ENCODE peak calls at places on chromosomes 13 and 19, in eight cellular contexts. One of them, this sample, is unnamed.

GRCh38 chr13:36919833-36920611 is at the start of gene SMAD9:
- DNase-seq in dorsolateral prefrontal cortex: peak; percentile 67
- DNase-seq in fibroblast of lung: peak; percentile 69
- DNase-seq in astrocyte: peak; percentile 41
- DNase-seq in pancreas: peak; percentile 59
- DNase-seq in upper lobe of right lung: peak; percentile 91
- DNase-seq in CD8-positive, alpha-beta T cell: no peak
- DNase-seq in testis: peak; percentile 86
- DNase-seq in this sample: peak; percentile 60

GRCh38 chr13:52899206-52899605 is 50.8 kb upstream of the PCDH8 start:
- DNase-seq in pancreas: no peak
- DNase-seq in astrocyte: no peak
- DNase-seq in fibroblast of lung: no peak
- DNase-seq in CD8-positive, alpha-beta T cell: no peak
- DNase-seq in upper lobe of right lung: no peak
- DNase-seq in testis: no peak
- DNase-seq in dorsolateral prefrontal cortex: no peak
- DNase-seq in this sample: no peak

GRCh38 chr19:28985201-28985600 is 227.8 kb downstream of the UQCRFS1 start:
- DNase-seq in testis: no peak
- DNase-seq in upper lobe of right lung: no peak
- DNase-seq in astrocyte: no peak
- DNase-seq in pancreas: no peak
- DNase-seq in fibroblast of lung: no peak
- DNase-seq in CD8-positive, alpha-beta T cell: no peak
- DNase-seq in dorsolateral prefrontal cortex: no peak
- DNase-seq in this sample: no peak

GRCh38 chr13:51784097-51784496 is 19.9 kb downstream of the DHRS12 start:
- DNase-seq in dorsolateral prefrontal cortex: no peak
- DNase-seq in CD8-positive, alpha-beta T cell: no peak
- DNase-seq in fibroblast of lung: no peak
- DNase-seq in astrocyte: no peak
- DNase-seq in pancreas: no peak
- DNase-seq in upper lobe of right lung: no peak
- DNase-seq in testis: no peak
- DNase-seq in this sample: no peak

GRCh38 chr13:41859555-41859954 is 101.4 kb downstream of the VWA8 start:
- DNase-seq in testis: no peak
- DNase-seq in fibroblast of lung: no peak
- DNase-seq in pancreas: no peak
- DNase-seq in CD8-positive, alpha-beta T cell: no peak
- DNase-seq in dorsolateral prefrontal cortex: no peak
- DNase-seq in astrocyte: no peak
- DNase-seq in upper lobe of right lung: no peak
- DNase-seq in this sample: no peak

GRCh38 chr19:1076951-1077350 is 10.0 kb downstream of the ARHGAP45 start:
- DNase-seq in dorsolateral prefrontal cortex: no peak
- DNase-seq in upper lobe of right lung: peak; percentile 88
- DNase-seq in pancreas: no peak
- DNase-seq in astrocyte: no peak
- DNase-seq in fibroblast of lung: no peak
- DNase-seq in CD8-positive, alpha-beta T cell: peak; percentile 90
- DNase-seq in testis: no peak
- DNase-seq in this sample: no peak

GRCh38 chr13:44668707-44669106 is 92.6 kb upstream of the TSC22D1 start:
- DNase-seq in testis: no peak
- DNase-seq in astrocyte: peak; percentile 55
- DNase-seq in dorsolateral prefrontal cortex: no peak
- DNase-seq in pancreas: no peak
- DNase-seq in upper lobe of right lung: no peak
- DNase-seq in fibroblast of lung: peak; percentile 63
- DNase-seq in CD8-positive, alpha-beta T cell: no peak
- DNase-seq in this sample: no peak

GRCh38 chr19:2249880-2250764 is 999 bp downstream of the AMH start:
- DNase-seq in upper lobe of right lung: no peak
- DNase-seq in CD8-positive, alpha-beta T cell: no peak
- DNase-seq in astrocyte: no peak
- DNase-seq in dorsolateral prefrontal cortex: no peak
- DNase-seq in pancreas: no peak
- DNase-seq in testis: no peak
- DNase-seq in fibroblast of lung: no peak
- DNase-seq in this sample: no peak

GRCh38 chr13:50826035-50826434 is 17.5 kb downstream of the DLEU7 start:
- DNase-seq in fibroblast of lung: no peak
- DNase-seq in pancreas: no peak
- DNase-seq in dorsolateral prefrontal cortex: no peak
- DNase-seq in testis: no peak
- DNase-seq in upper lobe of right lung: no peak
- DNase-seq in astrocyte: no peak
- DNase-seq in CD8-positive, alpha-beta T cell: no peak
- DNase-seq in this sample: no peak

GRCh38 chr13:83065136-83065535 is 817.1 kb downstream of the SLITRK1 start:
- DNase-seq in testis: peak; percentile 77
- DNase-seq in astrocyte: peak; percentile 86
- DNase-seq in pancreas: peak; percentile 15
- DNase-seq in dorsolateral prefrontal cortex: no peak
- DNase-seq in upper lobe of right lung: no peak
- DNase-seq in fibroblast of lung: peak; percentile 86
- DNase-seq in CD8-positive, alpha-beta T cell: no peak
- DNase-seq in this sample: no peak

GRCh38 chr13:73428137-73428536 is 369.3 kb downstream of the KLF5 start:
- DNase-seq in dorsolateral prefrontal cortex: no peak
- DNase-seq in CD8-positive, alpha-beta T cell: no peak
- DNase-seq in testis: no peak
- DNase-seq in fibroblast of lung: peak; percentile 96
- DNase-seq in pancreas: no peak
- DNase-seq in astrocyte: peak; percentile 94
- DNase-seq in upper lobe of right lung: no peak
- DNase-seq in this sample: no peak

GRCh38 chr13:84896128-84896527 is 903.1 kb downstream of the SLITRK6 start:
- DNase-seq in astrocyte: peak; percentile 18
- DNase-seq in pancreas: no peak
- DNase-seq in fibroblast of lung: peak; percentile 34
- DNase-seq in testis: peak; percentile 25
- DNase-seq in dorsolateral prefrontal cortex: no peak
- DNase-seq in CD8-positive, alpha-beta T cell: no peak
- DNase-seq in upper lobe of right lung: no peak
- DNase-seq in this sample: peak; percentile 66

GRCh38 chr13:100235311-100235901 is 146.5 kb downstream of the PCCA start:
- DNase-seq in testis: no peak
- DNase-seq in fibroblast of lung: peak; percentile 43
- DNase-seq in pancreas: no peak
- DNase-seq in dorsolateral prefrontal cortex: no peak
- DNase-seq in CD8-positive, alpha-beta T cell: no peak
- DNase-seq in astrocyte: peak; percentile 24
- DNase-seq in upper lobe of right lung: no peak
- DNase-seq in this sample: peak; percentile 40

GRCh38 chr13:106349080-106349841 is 186.2 kb downstream of the EFNB2 start:
- DNase-seq in testis: peak; percentile 28
- DNase-seq in dorsolateral prefrontal cortex: no peak
- DNase-seq in fibroblast of lung: peak; percentile 71
- DNase-seq in CD8-positive, alpha-beta T cell: no peak
- DNase-seq in astrocyte: peak; percentile 57
- DNase-seq in pancreas: no peak
- DNase-seq in upper lobe of right lung: peak; percentile 69
- DNase-seq in this sample: no peak

GRCh38 chr19:3186377-3186688 is 603 bp downstream of the NCLN start:
- DNase-seq in pancreas: no peak
- DNase-seq in dorsolateral prefrontal cortex: no peak
- DNase-seq in astrocyte: no peak
- DNase-seq in fibroblast of lung: no peak
- DNase-seq in CD8-positive, alpha-beta T cell: peak; percentile 14
- DNase-seq in testis: no peak
- DNase-seq in upper lobe of right lung: peak; percentile 76
- DNase-seq in this sample: no peak

GRCh38 chr13:27183561-27184147 is 12.0 kb upstream of the USP12 start:
- DNase-seq in CD8-positive, alpha-beta T cell: no peak
- DNase-seq in dorsolateral prefrontal cortex: no peak
- DNase-seq in pancreas: peak; percentile 14
- DNase-seq in astrocyte: no peak
- DNase-seq in upper lobe of right lung: no peak
- DNase-seq in fibroblast of lung: peak; percentile 48
- DNase-seq in testis: no peak
- DNase-seq in this sample: peak; percentile 54

GRCh38 chr13:90792335-90792734 is 555.2 kb upstream of the MIR17HG start:
- DNase-seq in dorsolateral prefrontal cortex: no peak
- DNase-seq in upper lobe of right lung: no peak
- DNase-seq in CD8-positive, alpha-beta T cell: no peak
- DNase-seq in pancreas: no peak
- DNase-seq in astrocyte: peak; percentile 6
- DNase-seq in testis: no peak
- DNase-seq in fibroblast of lung: peak; percentile 30
- DNase-seq in this sample: no peak

GRCh38 chr19:54556194-54556593 is 17.4 kb upstream of the LILRA2 start:
- DNase-seq in pancreas: no peak
- DNase-seq in CD8-positive, alpha-beta T cell: no peak
- DNase-seq in testis: no peak
- DNase-seq in astrocyte: no peak
- DNase-seq in fibroblast of lung: no peak
- DNase-seq in dorsolateral prefrontal cortex: no peak
- DNase-seq in upper lobe of right lung: no peak
- DNase-seq in this sample: no peak

GRCh38 chr13:91017031-91017668 is 330.3 kb upstream of the MIR17HG start:
- DNase-seq in upper lobe of right lung: peak; percentile 41
- DNase-seq in fibroblast of lung: peak; percentile 27
- DNase-seq in dorsolateral prefrontal cortex: peak; percentile 23
- DNase-seq in pancreas: peak; percentile 9
- DNase-seq in CD8-positive, alpha-beta T cell: no peak
- DNase-seq in testis: peak; percentile 65
- DNase-seq in astrocyte: peak; percentile 8
- DNase-seq in this sample: peak; percentile 78

GRCh38 chr19:33604651-33605050 is 17.1 kb upstream of the CHST8 start:
- DNase-seq in astrocyte: no peak
- DNase-seq in dorsolateral prefrontal cortex: no peak
- DNase-seq in CD8-positive, alpha-beta T cell: no peak
- DNase-seq in pancreas: no peak
- DNase-seq in fibroblast of lung: no peak
- DNase-seq in testis: no peak
- DNase-seq in upper lobe of right lung: no peak
- DNase-seq in this sample: no peak

GRCh38 chr13:61286148-61286745 is 129.4 kb downstream of the PCDH20 start:
- DNase-seq in pancreas: no peak
- DNase-seq in astrocyte: no peak
- DNase-seq in fibroblast of lung: no peak
- DNase-seq in upper lobe of right lung: no peak
- DNase-seq in CD8-positive, alpha-beta T cell: no peak
- DNase-seq in testis: no peak
- DNase-seq in dorsolateral prefrontal cortex: no peak
- DNase-seq in this sample: peak; percentile 36

DNA sequence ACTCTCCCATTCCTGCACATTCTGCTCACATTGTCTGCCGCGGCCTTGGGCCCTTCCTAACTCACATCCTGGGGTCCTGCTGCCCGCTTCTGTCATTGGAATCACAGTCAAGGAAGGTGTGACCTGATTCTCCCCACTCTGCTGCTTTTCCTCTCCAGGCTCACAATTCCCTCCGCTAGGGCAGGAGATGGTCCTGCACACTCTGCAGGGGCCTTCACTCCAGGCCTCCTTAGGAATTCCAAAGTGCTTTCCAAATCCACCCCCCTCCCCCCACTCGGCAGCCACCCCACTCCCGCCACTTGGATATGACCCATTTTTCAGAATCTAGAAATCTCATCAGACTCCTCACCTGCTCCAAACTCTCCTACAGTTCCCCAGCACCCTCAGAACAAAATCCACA is 3.1 kb upstream of the SLC5A5 start:
- DNase-seq in fibroblast of lung: no peak
- DNase-seq in dorsolateral prefrontal cortex: no peak
- DNase-seq in pancreas: no peak
- DNase-seq in upper lobe of right lung: no peak
- DNase-seq in testis: no peak
- DNase-seq in CD8-positive, alpha-beta T cell: no peak
- DNase-seq in astrocyte: no peak
- DNase-seq in this sample: no peak
- H3K4me3 ChIP-seq in fibroblast of lung: no peak overlapping the region
- H3K4me3 ChIP-seq in dorsolateral prefrontal cortex: no peak overlapping the region
- H3K4me3 ChIP-seq in pancreas: no peak overlapping the region
- H3K4me3 ChIP-seq in upper lobe of right lung: no peak overlapping the region
- H3K4me3 ChIP-seq in testis: no peak overlapping the region
- H3K4me3 ChIP-seq in CD8-positive, alpha-beta T cell: no peak overlapping the region
- H3K4me3 ChIP-seq in astrocyte: no peak overlapping the region
- H3K4me3 ChIP-seq in this sample: no peak overlapping the region

GRCh38 chr13:30743319-30744055 is 8.1 kb downstream of the ALOX5AP start:
- DNase-seq in pancreas: no peak
- DNase-seq in testis: peak; percentile 71
- DNase-seq in upper lobe of right lung: no peak
- DNase-seq in fibroblast of lung: peak; percentile 100
- DNase-seq in dorsolateral prefrontal cortex: no peak
- DNase-seq in astrocyte: peak; percentile 100
- DNase-seq in CD8-positive, alpha-beta T cell: no peak
- DNase-seq in this sample: no peak
- H3K27ac ChIP-seq in pancreas: no peak overlapping the region
- H3K27ac ChIP-seq in testis: peak overlapping the region; percentile 48
- H3K27ac ChIP-seq in upper lobe of right lung: peak overlapping the region; percentile 53
- H3K27ac ChIP-seq in fibroblast of lung: peak overlapping the region; percentile 26
- H3K27ac ChIP-seq in dorsolateral prefrontal cortex: no peak overlapping the region
- H3K27ac ChIP-seq in astrocyte: peak overlapping the region; percentile 90
- H3K27ac ChIP-seq in CD8-positive, alpha-beta T cell: peak overlapping the region; percentile 10
- H3K27ac ChIP-seq in this sample: no peak overlapping the region

GRCh38 chr19:44759083-44759804 is 10.7 kb downstream of the BCL3 start:
- DNase-seq in upper lobe of right lung: no peak
- DNase-seq in testis: no peak
- DNase-seq in pancreas: no peak
- DNase-seq in fibroblast of lung: no peak
- DNase-seq in dorsolateral prefrontal cortex: no peak
- DNase-seq in CD8-positive, alpha-beta T cell: no peak
- DNase-seq in astrocyte: no peak
- DNase-seq in this sample: no peak
- H3K4me3 ChIP-seq in upper lobe of right lung: no peak overlapping the region
- H3K4me3 ChIP-seq in testis: no peak overlapping the region
- H3K4me3 ChIP-seq in pancreas: no peak overlapping the region
- H3K4me3 ChIP-seq in fibroblast of lung: no peak overlapping the region
- H3K4me3 ChIP-seq in dorsolateral prefrontal cortex: no peak overlapping the region
- H3K4me3 ChIP-seq in CD8-positive, alpha-beta T cell: no peak overlapping the region
- H3K4me3 ChIP-seq in astrocyte: no peak overlapping the region
- H3K4me3 ChIP-seq in this sample: no peak overlapping the region

GRCh38 chr19:13783565-13784500 is 9.6 kb downstream of the C19orf53 start:
- DNase-seq in upper lobe of right lung: no peak
- DNase-seq in fibroblast of lung: no peak
- DNase-seq in astrocyte: no peak
- DNase-seq in CD8-positive, alpha-beta T cell: no peak
- DNase-seq in pancreas: no peak
- DNase-seq in dorsolateral prefrontal cortex: no peak
- DNase-seq in testis: no peak
- DNase-seq in this sample: no peak

GRCh38 chr19:13778398-13778797 is 4.1 kb downstream of the C19orf53 start:
- DNase-seq in CD8-positive, alpha-beta T cell: no peak
- DNase-seq in dorsolateral prefrontal cortex: no peak
- DNase-seq in astrocyte: no peak
- DNase-seq in fibroblast of lung: no peak
- DNase-seq in pancreas: no peak
- DNase-seq in testis: no peak
- DNase-seq in upper lobe of right lung: no peak
- DNase-seq in this sample: no peak

GRCh38 chr19:13782537-13782936 is 8.3 kb downstream of the C19orf53 start:
- DNase-seq in dorsolateral prefrontal cortex: no peak
- DNase-seq in pancreas: no peak
- DNase-seq in astrocyte: peak; percentile 53
- DNase-seq in CD8-positive, alpha-beta T cell: no peak
- DNase-seq in testis: no peak
- DNase-seq in upper lobe of right lung: no peak
- DNase-seq in fibroblast of lung: peak; percentile 67
- DNase-seq in this sample: no peak

GRCh38 chr19:13778847-13779246 is 4.6 kb downstream of the C19orf53 start:
- DNase-seq in pancreas: no peak
- DNase-seq in dorsolateral prefrontal cortex: no peak
- DNase-seq in testis: no peak
- DNase-seq in astrocyte: no peak
- DNase-seq in fibroblast of lung: no peak
- DNase-seq in CD8-positive, alpha-beta T cell: no peak
- DNase-seq in upper lobe of right lung: no peak
- DNase-seq in this sample: no peak

GRCh38 chr19:13781547-13781946 is 7.3 kb downstream of the C19orf53 start:
- DNase-seq in upper lobe of right lung: peak; percentile 76
- DNase-seq in CD8-positive, alpha-beta T cell: no peak
- DNase-seq in dorsolateral prefrontal cortex: no peak
- DNase-seq in astrocyte: peak; percentile 91
- DNase-seq in fibroblast of lung: peak; percentile 95
- DNase-seq in pancreas: no peak
- DNase-seq in testis: peak; percentile 58
- DNase-seq in this sample: peak; percentile 75
- H3K27ac ChIP-seq in upper lobe of right lung: peak overlapping the region; percentile 31
- H3K27ac ChIP-seq in CD8-positive, alpha-beta T cell: no peak overlapping the region
- H3K27ac ChIP-seq in dorsolateral prefrontal cortex: no peak overlapping the region
- H3K27ac ChIP-seq in astrocyte: peak overlapping the region; percentile 64
- H3K27ac ChIP-seq in fibroblast of lung: peak overlapping the region; percentile 50
- H3K27ac ChIP-seq in pancreas: peak overlapping the region; percentile 11
- H3K27ac ChIP-seq in testis: no peak overlapping the region
- H3K27ac ChIP-seq in this sample: no peak overlapping the region

This sample was measured in WERI-Rb-1.